ENCODE peak calls at places on chromosomes 7 and 10, in eight cellular contexts. One of them, this sample, is unnamed.

GRCh38 chr7:10799475-10799874 is 174.2 kb upstream of the PHF14 start:
- DNase-seq in vagina: no peak
- DNase-seq in fibroblast of villous mesenchyme: no peak
- DNase-seq in SK-N-SH: no peak
- DNase-seq in cardiac muscle cell: no peak
- DNase-seq in fibroblast of pulmonary artery: no peak
- DNase-seq in kidney: no peak
- DNase-seq in foreskin fibroblast: no peak
- DNase-seq in this sample: no peak

GRCh38 chr7:129017264-129017663 is 37.6 kb downstream of the TNPO3 start:
- DNase-seq in vagina: no peak
- DNase-seq in fibroblast of villous mesenchyme: no peak
- DNase-seq in SK-N-SH: no peak
- DNase-seq in cardiac muscle cell: no peak
- DNase-seq in fibroblast of pulmonary artery: no peak
- DNase-seq in kidney: no peak
- DNase-seq in foreskin fibroblast: no peak
- DNase-seq in this sample: no peak

GRCh38 chr7:142745091-142745635 is 4.1 kb upstream of the PRSS1 start:
- DNase-seq in vagina: peak; percentile 44
- DNase-seq in fibroblast of villous mesenchyme: no peak
- DNase-seq in SK-N-SH: no peak
- DNase-seq in cardiac muscle cell: no peak
- DNase-seq in fibroblast of pulmonary artery: no peak
- DNase-seq in kidney: no peak
- DNase-seq in foreskin fibroblast: peak; percentile 42
- DNase-seq in this sample: no peak

GRCh38 chr10:79202188-79203013 is 133.6 kb downstream of the ZMIZ1 start:
- DNase-seq in vagina: no peak
- DNase-seq in fibroblast of villous mesenchyme: peak; percentile 45
- DNase-seq in SK-N-SH: peak; percentile 73
- DNase-seq in cardiac muscle cell: peak; percentile 38
- DNase-seq in fibroblast of pulmonary artery: peak; percentile 44
- DNase-seq in kidney: no peak
- DNase-seq in foreskin fibroblast: peak; percentile 51
- DNase-seq in this sample: peak; percentile 45

GRCh38 chr10:102670065-102670400 is 25.8 kb downstream of the TRIM8 start:
- DNase-seq in vagina: no peak
- DNase-seq in fibroblast of villous mesenchyme: no peak
- DNase-seq in SK-N-SH: no peak
- DNase-seq in cardiac muscle cell: no peak
- DNase-seq in fibroblast of pulmonary artery: no peak
- DNase-seq in kidney: no peak
- DNase-seq in foreskin fibroblast: no peak
- DNase-seq in this sample: no peak

GRCh38 chr10:94355841-94356240 is 6.9 kb downstream of the NOC3L start:
- DNase-seq in vagina: no peak
- DNase-seq in fibroblast of villous mesenchyme: no peak
- DNase-seq in SK-N-SH: no peak
- DNase-seq in cardiac muscle cell: no peak
- DNase-seq in fibroblast of pulmonary artery: no peak
- DNase-seq in kidney: no peak
- DNase-seq in foreskin fibroblast: no peak
- DNase-seq in this sample: no peak

GRCh38 chr10:63456437-63457210 is 9.2 kb downstream of the JMJD1C start:
- DNase-seq in vagina: no peak
- DNase-seq in fibroblast of villous mesenchyme: peak; percentile 60
- DNase-seq in SK-N-SH: no peak
- DNase-seq in cardiac muscle cell: peak; percentile 76
- DNase-seq in fibroblast of pulmonary artery: peak; percentile 81
- DNase-seq in kidney: no peak
- DNase-seq in foreskin fibroblast: peak; percentile 74
- DNase-seq in this sample: peak; percentile 81

GRCh38 chr10:23198940-23199767 is 7.0 kb downstream of the PTF1A start:
- DNase-seq in vagina: peak; percentile 58
- DNase-seq in fibroblast of villous mesenchyme: peak; percentile 6
- DNase-seq in SK-N-SH: peak; percentile 44
- DNase-seq in cardiac muscle cell: no peak
- DNase-seq in fibroblast of pulmonary artery: no peak
- DNase-seq in kidney: no peak
- DNase-seq in foreskin fibroblast: no peak
- DNase-seq in this sample: no peak

GRCh38 chr7:98930921-98931320 is 52.6 kb downstream of the TRRAP start:
- DNase-seq in vagina: no peak
- DNase-seq in fibroblast of villous mesenchyme: no peak
- DNase-seq in SK-N-SH: no peak
- DNase-seq in cardiac muscle cell: no peak
- DNase-seq in fibroblast of pulmonary artery: peak; percentile 15
- DNase-seq in kidney: no peak
- DNase-seq in foreskin fibroblast: no peak
- DNase-seq in this sample: no peak

GRCh38 chr7:55594414-55594813 is 22.1 kb upstream of the VOPP1 start:
- DNase-seq in vagina: no peak
- DNase-seq in fibroblast of villous mesenchyme: no peak
- DNase-seq in SK-N-SH: no peak
- DNase-seq in cardiac muscle cell: no peak
- DNase-seq in fibroblast of pulmonary artery: no peak
- DNase-seq in kidney: peak; percentile 56
- DNase-seq in foreskin fibroblast: no peak
- DNase-seq in this sample: no peak
- H3K4me3 ChIP-seq in vagina: no peak overlapping the region
- H3K4me3 ChIP-seq in fibroblast of villous mesenchyme: no peak overlapping the region
- H3K4me3 ChIP-seq in SK-N-SH: no peak overlapping the region
- H3K4me3 ChIP-seq in cardiac muscle cell: no peak overlapping the region
- H3K4me3 ChIP-seq in fibroblast of pulmonary artery: no peak overlapping the region
- H3K4me3 ChIP-seq in kidney: no peak overlapping the region
- H3K4me3 ChIP-seq in foreskin fibroblast: no peak overlapping the region
- H3K4me3 ChIP-seq in this sample: no peak overlapping the region

GRCh38 chr10:17112566-17112965 is 17.0 kb downstream of the CUBN start:
- DNase-seq in vagina: no peak
- DNase-seq in fibroblast of villous mesenchyme: no peak
- DNase-seq in SK-N-SH: no peak
- DNase-seq in cardiac muscle cell: no peak
- DNase-seq in fibroblast of pulmonary artery: no peak
- DNase-seq in kidney: no peak
- DNase-seq in foreskin fibroblast: no peak
- DNase-seq in this sample: no peak

GRCh38 chr10:17113889-17114288 is 15.7 kb downstream of the CUBN start:
- DNase-seq in vagina: no peak
- DNase-seq in fibroblast of villous mesenchyme: peak; percentile 77
- DNase-seq in SK-N-SH: no peak
- DNase-seq in cardiac muscle cell: peak; percentile 70
- DNase-seq in fibroblast of pulmonary artery: peak; percentile 59
- DNase-seq in kidney: no peak
- DNase-seq in foreskin fibroblast: peak; percentile 90
- DNase-seq in this sample: peak; percentile 80

GRCh38 chr10:17116193-17116592 is 13.4 kb downstream of the CUBN start:
- DNase-seq in vagina: no peak
- DNase-seq in fibroblast of villous mesenchyme: no peak
- DNase-seq in SK-N-SH: no peak
- DNase-seq in cardiac muscle cell: no peak
- DNase-seq in fibroblast of pulmonary artery: no peak
- DNase-seq in kidney: no peak
- DNase-seq in foreskin fibroblast: no peak
- DNase-seq in this sample: no peak

GRCh38 chr10:17113346-17113745 is 16.3 kb downstream of the CUBN start:
- DNase-seq in vagina: no peak
- DNase-seq in fibroblast of villous mesenchyme: no peak
- DNase-seq in SK-N-SH: no peak
- DNase-seq in cardiac muscle cell: no peak
- DNase-seq in fibroblast of pulmonary artery: no peak
- DNase-seq in kidney: no peak
- DNase-seq in foreskin fibroblast: peak; percentile 49
- DNase-seq in this sample: no peak

GRCh38 chr10:17115683-17116082 is 13.9 kb downstream of the CUBN start:
- DNase-seq in vagina: no peak
- DNase-seq in fibroblast of villous mesenchyme: peak; percentile 35
- DNase-seq in SK-N-SH: no peak
- DNase-seq in cardiac muscle cell: peak; percentile 27
- DNase-seq in fibroblast of pulmonary artery: peak; percentile 15
- DNase-seq in kidney: no peak
- DNase-seq in foreskin fibroblast: peak; percentile 71
- DNase-seq in this sample: peak; percentile 28
- TF ChIP-seq CTCF in vagina: no peak
- TF ChIP-seq CTCF in fibroblast of villous mesenchyme: no peak
- TF ChIP-seq CTCF in SK-N-SH: peak; percentile 36
- TF ChIP-seq CTCF in cardiac muscle cell: peak; percentile 19
- TF ChIP-seq CTCF in fibroblast of pulmonary artery: no peak
- TF ChIP-seq CTCF in kidney: no peak
- TF ChIP-seq CTCF in foreskin fibroblast: peak; percentile 9
- TF ChIP-seq CTCF in this sample: peak; percentile 26

DNA sequence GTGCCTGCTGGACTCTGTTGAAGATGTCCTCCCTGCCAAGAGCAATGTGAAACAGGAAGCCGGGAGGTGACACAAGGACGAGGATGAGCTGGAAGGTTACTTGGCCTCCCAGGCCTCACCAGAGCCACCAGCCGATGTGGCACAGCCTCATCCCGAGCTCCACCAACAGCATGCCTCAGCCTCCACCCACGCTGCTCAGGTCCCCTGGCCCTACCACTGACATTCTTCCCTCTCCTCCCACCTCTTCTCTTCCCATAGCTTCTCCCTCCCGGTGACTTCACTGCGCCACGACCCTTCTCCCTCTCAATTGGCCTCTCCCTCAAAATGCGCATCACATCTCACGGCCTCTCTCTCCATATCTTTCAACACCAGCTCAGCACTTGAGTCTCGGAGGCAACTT is 249.9 kb downstream of the SKAP2 start:
- DNase-seq in vagina: no peak
- DNase-seq in fibroblast of villous mesenchyme: no peak
- DNase-seq in SK-N-SH: no peak
- DNase-seq in cardiac muscle cell: no peak
- DNase-seq in fibroblast of pulmonary artery: no peak
- DNase-seq in kidney: no peak
- DNase-seq in foreskin fibroblast: no peak
- DNase-seq in this sample: no peak
- H3K4me3 ChIP-seq in vagina: no peak overlapping the region
- H3K4me3 ChIP-seq in fibroblast of villous mesenchyme: no peak overlapping the region
- H3K4me3 ChIP-seq in SK-N-SH: no peak overlapping the region
- H3K4me3 ChIP-seq in cardiac muscle cell: no peak overlapping the region
- H3K4me3 ChIP-seq in fibroblast of pulmonary artery: no peak overlapping the region
- H3K4me3 ChIP-seq in kidney: no peak overlapping the region
- H3K4me3 ChIP-seq in foreskin fibroblast: no peak overlapping the region
- H3K4me3 ChIP-seq in this sample: no peak overlapping the region

GRCh38 chr7:140661124-140661523 is 11.6 kb upstream of the ADCK2 start:
- DNase-seq in vagina: no peak
- DNase-seq in fibroblast of villous mesenchyme: no peak
- DNase-seq in SK-N-SH: no peak
- DNase-seq in cardiac muscle cell: no peak
- DNase-seq in fibroblast of pulmonary artery: no peak
- DNase-seq in kidney: no peak
- DNase-seq in foreskin fibroblast: peak; percentile 55
- DNase-seq in this sample: no peak
- TF ChIP-seq CTCF in vagina: no peak
- TF ChIP-seq CTCF in fibroblast of villous mesenchyme: peak; percentile 18
- TF ChIP-seq CTCF in SK-N-SH: peak; percentile 47
- TF ChIP-seq CTCF in cardiac muscle cell: peak; percentile 11
- TF ChIP-seq CTCF in fibroblast of pulmonary artery: peak; percentile 15
- TF ChIP-seq CTCF in kidney: peak; percentile 25
- TF ChIP-seq CTCF in foreskin fibroblast: no peak
- TF ChIP-seq CTCF in this sample: peak; percentile 28

GRCh38 chr10:90856261-90856660 is 1.6 kb downstream of the HTR7 start:
- DNase-seq in vagina: no peak
- DNase-seq in fibroblast of villous mesenchyme: peak; percentile 66
- DNase-seq in SK-N-SH: no peak
- DNase-seq in cardiac muscle cell: peak; percentile 58
- DNase-seq in fibroblast of pulmonary artery: no peak
- DNase-seq in kidney: no peak
- DNase-seq in foreskin fibroblast: peak; percentile 71
- DNase-seq in this sample: no peak
- H3K4me3 ChIP-seq in vagina: no peak overlapping the region
- H3K4me3 ChIP-seq in fibroblast of villous mesenchyme: peak overlapping the region; percentile 77
- H3K4me3 ChIP-seq in SK-N-SH: no peak overlapping the region
- H3K4me3 ChIP-seq in cardiac muscle cell: no peak overlapping the region
- H3K4me3 ChIP-seq in fibroblast of pulmonary artery: no peak overlapping the region
- H3K4me3 ChIP-seq in kidney: no peak overlapping the region
- H3K4me3 ChIP-seq in foreskin fibroblast: no peak overlapping the region
- H3K4me3 ChIP-seq in this sample: no peak overlapping the region

DNA sequence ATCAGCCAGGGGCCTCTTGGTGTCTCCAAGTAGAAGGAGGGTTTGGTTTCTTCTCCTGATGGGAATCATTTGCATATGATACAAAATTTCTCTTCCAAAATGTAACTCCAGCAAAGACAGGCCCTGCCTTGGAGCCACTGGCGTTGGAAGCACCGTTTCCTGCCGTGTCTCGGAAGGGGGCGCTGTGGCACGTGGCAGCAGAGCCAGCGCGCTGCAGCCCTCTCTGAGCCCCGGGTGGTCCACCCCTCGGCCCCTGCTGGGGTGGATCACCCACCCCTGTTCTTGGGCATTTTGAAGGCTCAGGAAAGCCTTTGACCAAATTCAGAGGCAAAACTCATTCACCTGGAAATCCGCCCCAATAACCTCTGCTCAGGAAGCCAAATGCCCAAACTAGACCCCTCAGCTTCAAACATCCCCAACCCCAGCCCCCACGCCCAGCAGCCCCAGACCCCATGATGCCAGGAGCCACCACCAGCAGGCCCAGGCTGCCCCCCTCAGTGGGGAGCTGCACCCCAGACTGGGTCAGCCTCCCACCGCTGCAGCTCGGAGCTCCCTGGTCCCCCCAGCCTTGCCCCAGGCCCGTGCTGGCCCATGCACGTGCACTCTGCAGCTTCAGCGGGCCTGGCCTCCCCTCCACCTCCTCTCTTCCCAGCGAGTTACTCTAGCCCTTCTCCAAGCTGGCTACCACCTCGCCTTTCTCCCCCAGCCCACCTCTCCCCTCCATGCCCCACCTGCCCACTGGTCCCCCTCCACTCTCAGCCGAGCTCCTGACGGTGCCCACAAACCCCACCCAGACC is 29.5 kb upstream of the ELFN1 start:
- DNase-seq in vagina: no peak
- DNase-seq in fibroblast of villous mesenchyme: no peak
- DNase-seq in SK-N-SH: peak; percentile 57
- DNase-seq in cardiac muscle cell: no peak
- DNase-seq in fibroblast of pulmonary artery: no peak
- DNase-seq in kidney: peak; percentile 46
- DNase-seq in foreskin fibroblast: no peak
- DNase-seq in this sample: no peak
- TF ChIP-seq CTCF in vagina: no peak
- TF ChIP-seq CTCF in fibroblast of villous mesenchyme: no peak
- TF ChIP-seq CTCF in SK-N-SH: peak; percentile 24
- TF ChIP-seq CTCF in cardiac muscle cell: peak; percentile 11
- TF ChIP-seq CTCF in fibroblast of pulmonary artery: no peak
- TF ChIP-seq CTCF in kidney: no peak
- TF ChIP-seq CTCF in foreskin fibroblast: no peak
- TF ChIP-seq CTCF in this sample: peak; percentile 34

GRCh38 chr7:94396044-94396443 is 1.3 kb downstream of the COL1A2 start:
- DNase-seq in vagina: no peak
- DNase-seq in fibroblast of villous mesenchyme: peak; percentile 68
- DNase-seq in SK-N-SH: no peak
- DNase-seq in cardiac muscle cell: peak; percentile 87
- DNase-seq in fibroblast of pulmonary artery: peak; percentile 86
- DNase-seq in kidney: no peak
- DNase-seq in foreskin fibroblast: peak; percentile 74
- DNase-seq in this sample: peak; percentile 85
- H3K4me3 ChIP-seq in vagina: peak overlapping the region; percentile 62
- H3K4me3 ChIP-seq in fibroblast of villous mesenchyme: peak overlapping the region; percentile 83
- H3K4me3 ChIP-seq in SK-N-SH: no peak overlapping the region
- H3K4me3 ChIP-seq in cardiac muscle cell: no peak overlapping the region
- H3K4me3 ChIP-seq in fibroblast of pulmonary artery: peak overlapping the region; percentile 96
- H3K4me3 ChIP-seq in kidney: peak overlapping the region; percentile 63
- H3K4me3 ChIP-seq in foreskin fibroblast: peak overlapping the region; percentile 81
- H3K4me3 ChIP-seq in this sample: peak overlapping the region; percentile 96

This sample was measured in AG10803.